ENCODE peak calls at places on chromosome 13, in nine cellular contexts. A, J, O, I, W, F, H, C and D are unnamed samples.

GRCh38 chr13:51590966-51591627 is 6.8 kb downstream of the WDFY2 start:
- DNase-seq in A (no peak), J (peak), O (peak), I (peak), W (peak), F (no peak), H (no peak), C (no peak), D (no peak)

GRCh38 chr13:22220186-22221160 is 549.6 kb downstream of the FGF9 start:
- DNase-seq in A (no peak), J (no peak), O (no peak), I (no peak), W (no peak), F (no peak), H (no peak), C (no peak), D (no peak)

GRCh38 chr13:100694722-100695644 is 20.4 kb upstream of the TMTC4 start:
- DNase-seq in A (no peak), J (no peak), O (peak), I (peak), W (peak), F (no peak), H (no peak), C (peak), D (peak)

GRCh38 chr13:45068036-45069001 is 52.0 kb upstream of the GTF2F2 start:
- DNase-seq in A (no peak), J (no peak), O (no peak), I (no peak), W (no peak), F (no peak), H (no peak), C (no peak), D (no peak)

GRCh38 chr13:31192306-31192705 is 7.5 kb upstream of the B3GLCT start:
- DNase-seq in A (no peak), J (no peak), O (no peak), I (no peak), W (no peak), F (no peak), H (no peak), C (no peak), D (no peak)

GRCh38 chr13:44271915-44272341 is 101.7 kb upstream of the SERP2 start:
- DNase-seq in A (no peak), J (no peak), O (no peak), I (no peak), W (no peak), F (no peak), H (no peak), C (no peak), D (no peak)

GRCh38 chr13:40502236-40502635 is 164.2 kb downstream of the FOXO1 start:
- DNase-seq in A (no peak), J (no peak), O (no peak), I (no peak), W (peak), F (no peak), H (peak), C (no peak), D (no peak)

GRCh38 chr13:44407891-44408290 is 34.3 kb downstream of the SERP2 start:
- DNase-seq in A (no peak), J (peak), O (no peak), I (no peak), W (peak), F (no peak), H (no peak), C (no peak), D (no peak)

GRCh38 chr13:66886248-66886647 is 343.9 kb downstream of the PCDH9 start:
- DNase-seq in A (no peak), J (no peak), O (no peak), I (no peak), W (no peak), F (no peak), H (no peak), C (no peak), D (no peak)

DNA sequence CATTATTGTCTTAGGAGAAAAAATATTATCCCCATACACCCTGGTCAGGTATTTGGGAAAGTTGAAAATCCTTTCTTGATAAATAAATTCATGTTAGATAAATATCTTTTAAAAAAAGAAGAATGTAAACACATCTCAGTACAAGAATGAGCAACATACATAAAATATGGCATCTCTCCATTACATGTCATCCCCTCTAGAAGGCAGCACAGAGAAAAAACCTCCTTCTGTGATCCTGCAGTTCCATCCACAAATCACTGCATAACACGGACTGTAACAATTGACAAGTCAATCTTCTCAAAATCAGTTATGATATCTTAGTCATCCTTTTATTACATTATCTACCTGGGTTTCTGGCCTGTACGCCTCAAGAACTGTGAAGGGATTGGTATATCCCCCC is 683.9 kb upstream of the KLHL1 start:
- DNase-seq in A (no peak), J (no peak), O (no peak), I (no peak), W (no peak), F (no peak), H (no peak), C (no peak), D (no peak)
- TF ChIP-seq CTCF in A (no peak), J (no peak), O (no peak), I (peak), W (no peak), F (no peak), H (no peak), C (no peak), D (peak)

DNA sequence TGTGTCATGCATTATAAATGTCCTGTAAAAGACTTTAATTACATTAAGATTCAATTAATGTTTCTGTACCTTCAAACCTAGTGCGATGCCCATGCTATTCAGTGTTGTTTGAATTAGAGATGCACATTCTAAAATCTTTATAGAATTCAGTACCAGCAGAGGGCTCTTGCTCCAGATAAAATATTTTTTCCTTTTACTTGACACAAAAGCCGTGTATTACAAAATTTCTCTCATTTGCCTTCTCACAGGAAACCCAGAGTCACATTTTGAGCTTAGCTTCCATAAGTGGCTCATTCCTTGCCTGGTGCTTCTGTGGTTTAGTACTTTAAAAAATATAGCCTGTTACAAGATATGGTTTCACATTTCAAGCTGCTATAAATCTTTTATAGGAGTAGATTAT is 101.2 kb downstream of the RNF17 start:
- DNase-seq in A (no peak), J (no peak), O (peak), I (peak), W (peak), F (no peak), H (no peak), C (no peak), D (no peak)
- TF ChIP-seq CTCF in A (no peak), J (no peak), O (peak), I (peak), W (no peak), F (no peak), H (peak), C (no peak), D (no peak)

DNA sequence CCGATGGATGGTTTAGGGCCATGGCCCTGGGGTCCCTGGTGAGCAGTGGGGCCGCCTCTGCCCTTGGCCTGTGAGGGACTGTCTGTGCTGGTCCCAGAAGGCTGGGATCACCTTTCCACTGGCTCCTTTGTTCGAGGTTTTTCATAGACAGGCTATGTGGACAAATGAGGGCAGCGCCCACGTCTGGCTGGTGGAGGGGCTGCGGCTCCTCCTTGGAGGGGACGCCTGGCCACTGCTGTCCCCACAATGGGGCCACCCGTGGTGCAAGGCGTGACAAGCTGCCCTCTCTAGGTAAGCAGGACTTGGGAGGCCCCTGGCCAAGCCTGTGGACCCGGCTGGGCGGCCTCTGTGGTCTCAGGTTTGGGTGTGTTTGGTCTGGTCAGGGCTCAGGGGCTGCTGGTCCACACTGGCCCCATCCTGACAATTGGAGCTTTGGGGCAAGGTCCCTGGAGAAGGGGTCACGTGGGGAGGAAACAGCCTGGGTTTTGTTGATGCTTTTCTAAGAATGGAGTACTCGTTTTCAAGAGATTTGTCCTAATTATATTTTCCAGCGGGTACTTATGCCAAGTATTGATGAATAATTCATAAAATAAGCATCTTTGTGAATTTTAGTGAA is 33.3 kb downstream of the MCF2L start:
- DNase-seq in A (no peak), J (no peak), O (no peak), I (no peak), W (no peak), F (no peak), H (no peak), C (peak), D (peak)
- TF ChIP-seq CTCF in A (no peak), J (no peak), O (no peak), I (peak), W (peak), F (no peak), H (peak), C (peak), D (peak)

GRCh38 chr13:109139346-109139745 is 509.9 kb downstream of the MYO16 start:
- DNase-seq in A (no peak), J (no peak), O (no peak), I (no peak), W (no peak), F (no peak), H (no peak), C (no peak), D (no peak)

GRCh38 chr13:109130093-109130835 is 500.9 kb downstream of the MYO16 start:
- DNase-seq in A (no peak), J (no peak), O (no peak), I (no peak), W (no peak), F (no peak), H (no peak), C (no peak), D (no peak)

GRCh38 chr13:109136873-109137272 is 507.5 kb downstream of the MYO16 start:
- DNase-seq in A (no peak), J (no peak), O (no peak), I (no peak), W (no peak), F (no peak), H (no peak), C (no peak), D (no peak)

GRCh38 chr13:109131698-109132257 is 502.4 kb downstream of the MYO16 start:
- DNase-seq in A (no peak), J (no peak), O (no peak), I (peak), W (no peak), F (no peak), H (no peak), C (no peak), D (no peak)

GRCh38 chr13:109135018-109135417 is 505.6 kb downstream of the MYO16 start:
- DNase-seq in A (no peak), J (no peak), O (no peak), I (peak), W (no peak), F (no peak), H (no peak), C (no peak), D (no peak)
- TF ChIP-seq CTCF in A (no peak), J (no peak), O (no peak), I (peak), W (no peak), F (no peak), H (peak), C (no peak), D (no peak)

DNA sequence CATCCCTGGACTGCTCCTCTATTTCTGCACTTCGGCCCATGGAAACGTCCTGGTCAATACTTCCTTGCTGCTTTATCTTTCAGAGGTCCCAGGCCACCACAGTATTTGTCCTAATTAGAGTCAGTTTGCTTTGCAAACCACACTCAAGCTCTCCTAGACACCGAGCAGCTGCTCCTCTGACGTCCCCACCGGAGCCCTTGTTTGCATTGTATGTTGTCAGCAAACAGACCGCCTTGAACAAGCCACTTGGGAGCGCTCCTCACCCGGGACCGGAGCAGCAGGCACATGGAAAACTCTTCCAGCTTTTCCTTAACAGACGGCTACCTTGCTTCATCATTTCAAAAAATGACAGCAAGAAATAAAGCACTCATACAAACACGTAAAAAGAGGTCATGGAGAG is 51.5 kb upstream of the GTF3A start:
- DNase-seq in A (no peak), J (no peak), O (no peak), I (no peak), W (no peak), F (no peak), H (no peak), C (peak), D (no peak)
- TF ChIP-seq CTCF in A (no peak), J (no peak), O (no peak), I (no peak), W (peak), F (no peak), H (no peak), C (no peak), D (no peak)

DNA sequence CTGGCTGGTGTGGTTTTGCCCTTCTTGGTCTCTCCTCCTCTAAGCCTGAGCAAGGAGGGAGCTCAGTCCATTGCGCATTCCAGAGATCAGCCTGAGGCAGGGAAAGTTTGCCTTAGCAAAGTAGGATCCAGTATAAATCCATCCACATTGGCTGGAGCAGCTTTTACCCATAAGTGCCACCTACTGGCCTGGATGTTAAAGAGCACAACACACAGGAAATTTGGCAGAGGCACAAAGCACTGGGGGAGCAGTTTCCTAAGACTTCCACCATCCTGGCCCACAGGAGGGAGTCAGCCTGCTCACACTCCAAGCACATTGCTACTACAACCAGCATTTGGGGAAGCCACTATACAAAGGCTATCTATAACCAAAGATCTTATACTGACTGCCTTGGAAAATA is 1124.2 kb downstream of the SLITRK1 start:
- DNase-seq in A (no peak), J (peak), O (no peak), I (peak), W (peak), F (no peak), H (no peak), C (no peak), D (no peak)
- TF ChIP-seq CTCF in A (no peak), J (no peak), O (peak), I (peak), W (peak), F (no peak), H (peak), C (peak), D (no peak)

GRCh38 chr13:69565334-69565733 is 542.3 kb upstream of the ATXN8OS start:
- DNase-seq in A (no peak), J (no peak), O (peak), I (peak), W (peak), F (no peak), H (no peak), C (peak), D (peak)
- TF ChIP-seq CTCF in A (no peak), J (peak), O (no peak), I (peak), W (peak), F (no peak), H (peak), C (peak), D (peak)